ENCODE peak calls at places on chromosomes 3 and 15, in nine cellular contexts. O, B, U, E, R, X, I, V and W are unnamed samples.

GRCh38 chr15:49270541-49271421 is 100.7 kb downstream of the GALK2 start:
- DNase-seq in O (no peak), B (no peak), U (no peak), E (no peak), R (peak; percentile 67), X (no peak), I (no peak), V (no peak), W (no peak)

GRCh38 chr3:188544012-188544411 is 390.1 kb downstream of the LPP start:
- DNase-seq in O (no peak), B (no peak), U (no peak), E (no peak), R (no peak), X (no peak), I (no peak), V (no peak), W (no peak)

GRCh38 chr3:16179771-16180736 is 5.6 kb downstream of the GALNT15 start:
- DNase-seq in O (no peak), B (no peak), U (peak; percentile 42), E (no peak), R (no peak), X (no peak), I (no peak), V (no peak), W (no peak)

GRCh38 chr3:27200721-27201434 is 168.3 kb downstream of the NEK10 start:
- DNase-seq in O (no peak), B (no peak), U (no peak), E (no peak), R (no peak), X (no peak), I (no peak), V (no peak), W (no peak)

GRCh38 chr3:117735481-117736101 is 1026.0 kb downstream of the TUSC7 start:
- DNase-seq in O (no peak), B (no peak), U (peak; percentile 61), E (no peak), R (no peak), X (no peak), I (no peak), V (no peak), W (no peak)

GRCh38 chr3:124768812-124769211 is 38.6 kb downstream of the UMPS start:
- DNase-seq in O (no peak), B (no peak), U (no peak), E (peak; percentile 64), R (no peak), X (peak; percentile 42), I (no peak), V (no peak), W (peak; percentile 74)

GRCh38 chr15:52448010-52448890 is 80.4 kb downstream of the MYO5A start:
- DNase-seq in O (no peak), B (no peak), U (no peak), E (no peak), R (no peak), X (no peak), I (no peak), V (peak; percentile 45), W (no peak)

GRCh38 chr3:42149537-42150426 is 58.6 kb downstream of the TRAK1 start:
- DNase-seq in O (no peak), B (no peak), U (no peak), E (no peak), R (no peak), X (no peak), I (no peak), V (no peak), W (no peak)

GRCh38 chr3:38283810-38284775 is 2.0 kb downstream of the SLC22A14 start:
- DNase-seq in O (no peak), B (no peak), U (no peak), E (no peak), R (no peak), X (no peak), I (no peak), V (no peak), W (no peak)

GRCh38 chr3:73601031-73601430 is 23.7 kb downstream of the PDZRN3 start:
- DNase-seq in O (no peak), B (no peak), U (no peak), E (no peak), R (no peak), X (no peak), I (no peak), V (no peak), W (no peak)

GRCh38 chr15:63803106-63803886 is 30.5 kb downstream of the HERC1 start:
- DNase-seq in O (no peak), B (no peak), U (no peak), E (no peak), R (no peak), X (no peak), I (no peak), V (no peak), W (no peak)

GRCh38 chr15:63605816-63606215 is 8.6 kb downstream of the FBXL22 start:
- DNase-seq in O (no peak), B (no peak), U (no peak), E (no peak), R (no peak), X (no peak), I (no peak), V (no peak), W (peak; percentile 45)

GRCh38 chr15:51678081-51678480 is 3.2 kb upstream of the SCG3 start:
- DNase-seq in O (no peak), B (no peak), U (no peak), E (no peak), R (no peak), X (no peak), I (no peak), V (no peak), W (no peak)

GRCh38 chr3:154469585-154469984 is 39.6 kb upstream of the GPR149 start:
- DNase-seq in O (no peak), B (no peak), U (no peak), E (no peak), R (no peak), X (no peak), I (no peak), V (no peak), W (no peak)

GRCh38 chr15:66789029-66790025 is 87.3 kb downstream of the SMAD6 start:
- DNase-seq in O (no peak), B (no peak), U (peak; percentile 78), E (peak; percentile 70), R (no peak), X (no peak), I (no peak), V (no peak), W (no peak)

GRCh38 chr15:98907921-98908490 is 99.6 kb downstream of the PGPEP1L start:
- DNase-seq in O (no peak), B (no peak), U (no peak), E (no peak), R (no peak), X (no peak), I (no peak), V (no peak), W (no peak)

GRCh38 chr3:159798951-159799350 is 189.7 kb upstream of the IL12A start:
- DNase-seq in O (no peak), B (no peak), U (peak; percentile 45), E (no peak), R (no peak), X (no peak), I (no peak), V (no peak), W (no peak)

GRCh38 chr3:100316656-100317069 is 17.9 kb upstream of the NIT2 start:
- DNase-seq in O (no peak), B (peak; percentile 11), U (peak; percentile 26), E (no peak), R (no peak), X (peak; percentile 25), I (no peak), V (peak; percentile 30), W (peak; percentile 46)

GRCh38 chr3:95926904-95927501 is 887.4 kb upstream of the EPHA6 start:
- DNase-seq in O (no peak), B (no peak), U (no peak), E (no peak), R (no peak), X (no peak), I (no peak), V (no peak), W (no peak)